ENCODE peak calls at places on chromosome 18, in four cellular contexts. One of them, this sample, is unnamed.
A peak's percentile ranks its signal among the peaks of the same experiment; 100 is the strongest.

GRCh38 chr18:10050956-10051355 is 137.1 kb downstream of the VAPA start:
- DNase-seq in HepG2: no peak
- DNase-seq in K562: no peak
- DNase-seq in GM12878: no peak
- DNase-seq in this sample: no peak

GRCh38 chr18:78975282-78975681 is 4.3 kb upstream of the SALL3 start:
- DNase-seq in HepG2: no peak
- DNase-seq in K562: no peak
- DNase-seq in GM12878: no peak
- DNase-seq in this sample: no peak

GRCh38 chr18:44568986-44569385 is 111.7 kb upstream of the SETBP1 start:
- DNase-seq in K562: no peak
- DNase-seq in GM12878: no peak
- DNase-seq in HepG2: no peak
- DNase-seq in this sample: no peak

GRCh38 chr18:49250819-49251388 is 209.5 kb downstream of the DYM start:
- DNase-seq in GM12878: no peak
- DNase-seq in K562: no peak
- DNase-seq in HepG2: peak; percentile 23
- DNase-seq in this sample: no peak

GRCh38 chr18:66729459-66730239 is 125.8 kb upstream of the CDH19 start:
- DNase-seq in GM12878: no peak
- DNase-seq in HepG2: no peak
- DNase-seq in K562: no peak
- DNase-seq in this sample: no peak

GRCh38 chr18:49561377-49562193 is at the start of gene LIPG:
- DNase-seq in GM12878: no peak
- DNase-seq in K562: peak; percentile 79
- DNase-seq in HepG2: peak; percentile 34
- DNase-seq in this sample: peak; percentile 64

GRCh38 chr18:4831791-4832375 is 365.2 kb downstream of the AKAIN1 start:
- DNase-seq in K562: no peak
- DNase-seq in HepG2: no peak
- DNase-seq in GM12878: no peak
- DNase-seq in this sample: no peak

GRCh38 chr18:23688528-23688927 is 725 bp upstream of the LAMA3 start:
- DNase-seq in GM12878: no peak
- DNase-seq in K562: no peak
- DNase-seq in HepG2: no peak
- DNase-seq in this sample: no peak

GRCh38 chr18:67500512-67500911 is 16.0 kb downstream of the DSEL start:
- DNase-seq in HepG2: no peak
- DNase-seq in K562: no peak
- DNase-seq in GM12878: no peak
- DNase-seq in this sample: no peak

GRCh38 chr18:23259701-23260661 is 124.7 kb downstream of the CABLES1 start:
- DNase-seq in K562: peak; percentile 63
- DNase-seq in GM12878: no peak
- DNase-seq in HepG2: peak; percentile 56
- DNase-seq in this sample: no peak

GRCh38 chr18:13809521-13810252 is 14.3 kb upstream of the MC5R start:
- DNase-seq in HepG2: no peak
- DNase-seq in K562: no peak
- DNase-seq in GM12878: no peak
- DNase-seq in this sample: no peak

GRCh38 chr18:45250479-45250878 is 364.8 kb upstream of the SLC14A2 start:
- DNase-seq in K562: no peak
- DNase-seq in HepG2: no peak
- DNase-seq in GM12878: no peak
- DNase-seq in this sample: no peak

GRCh38 chr18:10261315-10262276 is 192.8 kb upstream of the APCDD1 start:
- DNase-seq in GM12878: no peak
- DNase-seq in HepG2: no peak
- DNase-seq in K562: no peak
- DNase-seq in this sample: no peak

GRCh38 chr18:8747440-8747937 is 42.1 kb downstream of the MTCL1 start:
- DNase-seq in GM12878: no peak
- DNase-seq in K562: no peak
- DNase-seq in HepG2: no peak
- DNase-seq in this sample: no peak
- TF ChIP-seq TARDBP in GM12878: no peak
- TF ChIP-seq TARDBP in K562: no peak
- TF ChIP-seq TARDBP in HepG2: no peak
- TF ChIP-seq TARDBP in this sample: no peak

DNA sequence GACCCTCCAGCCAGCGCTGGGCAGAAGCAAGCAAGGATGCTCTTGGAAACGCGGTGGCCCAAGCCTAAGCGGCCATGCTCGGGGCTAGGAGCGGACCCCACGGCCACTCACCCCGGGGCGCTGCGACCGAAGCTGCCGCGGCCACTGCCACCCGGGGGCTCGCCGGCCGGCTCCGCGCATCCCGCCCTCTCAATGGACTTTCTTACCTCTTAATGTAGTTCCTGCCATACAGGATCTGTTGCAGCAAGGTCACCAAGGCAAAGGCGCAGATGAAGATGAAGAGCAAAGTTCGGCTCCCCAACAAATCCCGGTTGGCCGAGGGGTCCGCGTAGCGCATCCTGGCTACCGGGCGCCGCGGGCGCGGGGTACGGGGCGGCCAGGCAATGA is 688 bp downstream of the ST8SIA5 start:
- DNase-seq in HepG2: no peak
- DNase-seq in GM12878: no peak
- DNase-seq in K562: no peak
- DNase-seq in this sample: no peak
- TF ChIP-seq SP1 in HepG2: no peak
- TF ChIP-seq SP1 in GM12878: no peak
- TF ChIP-seq SP1 in K562: no peak
- TF ChIP-seq SP1 in this sample: no peak

DNA sequence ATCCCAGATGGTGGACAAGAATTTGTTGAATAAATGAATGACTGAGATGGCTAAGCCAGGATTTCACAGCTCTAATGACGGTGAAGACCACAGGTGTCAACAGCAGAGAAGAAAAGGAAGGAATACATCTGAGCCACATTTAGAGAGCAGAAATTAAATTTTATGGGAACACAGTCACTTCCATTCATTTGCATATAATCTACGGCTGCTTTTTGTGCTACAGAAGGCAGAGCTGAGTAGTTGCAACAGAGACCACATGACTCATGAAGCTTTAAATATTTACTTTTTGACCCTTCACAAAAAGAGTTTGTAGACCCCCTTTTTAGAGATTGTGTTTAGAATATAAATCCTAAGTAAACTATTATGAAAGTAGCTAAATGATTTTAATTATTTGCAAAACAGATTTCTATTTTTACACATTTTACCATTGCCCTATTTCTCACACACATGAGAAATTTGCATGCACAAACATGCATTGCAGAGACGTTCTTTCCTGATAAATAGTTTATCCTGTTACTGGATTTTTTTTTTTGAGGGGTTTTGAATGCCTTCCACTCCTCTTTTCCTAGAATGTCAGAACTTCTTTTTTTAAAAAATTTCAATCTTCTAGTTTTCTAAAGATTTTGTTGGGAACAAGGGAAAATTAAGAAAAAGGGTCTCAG is 119.1 kb downstream of the PMAIP1 start:
- DNase-seq in GM12878: no peak
- DNase-seq in K562: no peak
- DNase-seq in HepG2: no peak
- DNase-seq in this sample: no peak
- TF ChIP-seq BHLHE40 in GM12878: no peak
- TF ChIP-seq BHLHE40 in K562: no peak
- TF ChIP-seq BHLHE40 in HepG2: no peak
- TF ChIP-seq BHLHE40 in this sample: no peak

GRCh38 chr18:63258749-63259580 is 60.6 kb downstream of the BCL2 start:
- DNase-seq in K562: no peak
- DNase-seq in GM12878: no peak
- DNase-seq in HepG2: no peak
- DNase-seq in this sample: no peak

GRCh38 chr18:63255435-63255834 is 64.1 kb downstream of the BCL2 start:
- DNase-seq in K562: no peak
- DNase-seq in HepG2: no peak
- DNase-seq in GM12878: no peak
- DNase-seq in this sample: no peak

GRCh38 chr18:63254716-63255399 is 64.7 kb downstream of the BCL2 start:
- DNase-seq in HepG2: no peak
- DNase-seq in GM12878: no peak
- DNase-seq in K562: no peak
- DNase-seq in this sample: no peak

GRCh38 chr18:63259581-63259830 is 60.1 kb downstream of the BCL2 start:
- DNase-seq in GM12878: no peak
- DNase-seq in HepG2: no peak
- DNase-seq in K562: no peak
- DNase-seq in this sample: no peak

GRCh38 chr18:63257453-63257852 is 62.1 kb downstream of the BCL2 start:
- DNase-seq in GM12878: no peak
- DNase-seq in HepG2: no peak
- DNase-seq in K562: no peak
- DNase-seq in this sample: no peak
- TF ChIP-seq TARDBP in GM12878: no peak
- TF ChIP-seq TARDBP in HepG2: no peak
- TF ChIP-seq TARDBP in K562: no peak
- TF ChIP-seq TARDBP in this sample: no peak

DNA sequence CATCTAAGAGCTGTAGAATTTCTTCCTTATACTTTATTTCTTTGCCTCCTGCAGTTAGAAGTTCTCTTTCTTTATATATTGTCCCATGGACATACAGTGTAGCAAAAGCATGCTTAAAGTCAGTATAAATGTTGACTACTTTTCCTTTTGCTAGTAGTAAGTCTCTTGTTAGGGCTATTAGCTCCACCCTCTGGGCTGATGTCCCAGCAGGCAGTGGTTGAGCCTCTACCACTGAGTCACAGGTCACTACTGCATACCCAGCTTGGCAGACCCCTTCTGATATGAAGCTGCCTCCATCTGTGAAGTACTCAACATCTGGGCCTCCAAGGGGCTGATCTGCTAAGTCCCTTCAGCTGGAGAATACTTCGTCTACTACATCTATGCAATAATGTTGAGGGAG is 61.0 kb upstream of the SLC35G4 start:
- DNase-seq in K562: no peak
- DNase-seq in GM12878: no peak
- DNase-seq in HepG2: no peak
- DNase-seq in this sample: no peak
- TF ChIP-seq SP1 in K562: no peak
- TF ChIP-seq SP1 in GM12878: no peak
- TF ChIP-seq SP1 in HepG2: no peak
- TF ChIP-seq SP1 in this sample: no peak

GRCh38 chr18:25351773-25352628 is at the start of gene ZNF521:
- DNase-seq in K562: peak; percentile 92
- DNase-seq in HepG2: peak; percentile 40
- DNase-seq in GM12878: no peak
- DNase-seq in this sample: peak; percentile 86
- TF ChIP-seq BHLHE40 in K562: no peak
- TF ChIP-seq BHLHE40 in HepG2: no peak
- TF ChIP-seq BHLHE40 in GM12878: no peak
- TF ChIP-seq BHLHE40 in this sample: no peak

GRCh38 chr18:31429623-31430022 is 17.9 kb upstream of the DSG3 start:
- DNase-seq in GM12878: no peak
- DNase-seq in HepG2: no peak
- DNase-seq in K562: peak; percentile 24
- DNase-seq in this sample: no peak
- TF ChIP-seq TARDBP in GM12878: no peak
- TF ChIP-seq TARDBP in HepG2: no peak
- TF ChIP-seq TARDBP in K562: no peak
- TF ChIP-seq TARDBP in this sample: no peak